ENCODE peak calls at places on chromosomes 13 and 19, in four cellular contexts. O is GM12878, Z is HL-60, X is K562. Q is an unnamed sample.
A peak's percentile ranks its signal among the peaks of the same experiment; 100 is the strongest.

GRCh38 chr19:19911150-19911549 is 10.4 kb downstream of the ZNF93 start:
- DNase-seq in O (no peak), Z (no peak), X (no peak), Q (no peak)

GRCh38 chr19:38711726-38712153 is 32.5 kb downstream of the CAPN12 start:
- DNase-seq in O (no peak), Z (no peak), X (no peak), Q (no peak)

GRCh38 chr19:18504886-18505610 is 16.8 kb downstream of the ELL start:
- DNase-seq in O (no peak), Z (no peak), X (no peak), Q (no peak)

GRCh38 chr19:11814707-11815050 is 606 bp downstream of the ZNF440 start:
- DNase-seq in O (no peak), Z (no peak), X (peak; percentile 47), Q (no peak)

GRCh38 chr13:112465251-112466131 is 89.3 kb downstream of the SPACA7 start:
- DNase-seq in O (no peak), Z (no peak), X (no peak), Q (no peak)

GRCh38 chr13:44326961-44327360 is 46.7 kb upstream of the SERP2 start:
- DNase-seq in O (no peak), Z (no peak), X (no peak), Q (no peak)

GRCh38 chr13:21033224-21033855 is 28.0 kb downstream of the LATS2 start:
- DNase-seq in O (no peak), Z (no peak), X (no peak), Q (no peak)

GRCh38 chr19:33606556-33606955 is 15.2 kb upstream of the CHST8 start:
- DNase-seq in O (no peak), Z (no peak), X (no peak), Q (no peak)

GRCh38 chr19:33797821-33798633 is 1.4 kb downstream of the KCTD15 start:
- DNase-seq in O (no peak), Z (no peak), X (peak; percentile 84), Q (no peak)

GRCh38 chr13:35411059-35411744 is 65.3 kb downstream of the MAB21L1 start:
- DNase-seq in O (no peak), Z (no peak), X (no peak), Q (no peak)

GRCh38 chr13:39279077-39279476 is 240.8 kb downstream of the NHLRC3 start:
- DNase-seq in O (no peak), Z (no peak), X (no peak), Q (no peak)

DNA sequence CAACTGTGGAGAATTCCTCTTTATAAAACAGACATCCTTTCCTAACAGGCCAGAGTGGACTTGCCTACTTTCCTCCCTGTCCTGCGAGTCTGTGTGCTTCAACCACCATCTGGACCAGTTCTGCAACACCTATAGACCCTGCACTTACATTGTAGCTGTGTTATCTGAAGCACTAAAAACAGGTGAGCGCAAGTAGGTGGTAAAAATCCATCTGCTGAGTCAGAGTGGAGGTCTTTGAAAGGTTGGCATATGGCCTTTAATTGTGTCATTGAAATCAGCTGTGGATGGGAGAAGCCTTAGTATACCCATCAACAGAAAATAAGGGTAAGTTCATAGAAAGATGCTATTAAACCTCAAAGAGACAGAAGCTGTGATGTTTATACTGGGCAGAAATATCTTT is 7.6 kb upstream of the NALCN start:
- DNase-seq in O (no peak), Z (no peak), X (no peak), Q (no peak)
- TF ChIP-seq SPI1 in O (no peak), Z (no peak), X (no peak), Q (no peak)

DNA sequence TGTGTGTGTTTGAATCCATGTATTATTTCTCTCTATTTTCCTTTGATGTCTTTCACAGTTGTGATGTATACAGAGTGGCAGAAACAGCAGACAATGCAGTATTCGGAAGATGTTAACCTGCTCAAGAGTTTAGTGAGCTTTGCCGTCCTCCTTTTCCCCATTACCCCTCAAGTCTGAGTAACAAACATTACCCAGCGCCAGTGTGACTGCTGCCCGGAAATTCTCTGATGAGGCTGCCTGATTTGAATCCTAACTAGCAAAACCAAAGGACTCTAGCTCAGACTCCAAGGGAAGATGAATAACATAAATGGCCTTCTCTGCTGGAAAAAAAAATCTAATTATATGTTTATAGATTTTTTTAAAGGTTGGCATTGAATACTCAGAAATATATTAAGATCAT is 247.3 kb upstream of the SOX21 start:
- DNase-seq in O (no peak), Z (no peak), X (no peak), Q (no peak)
- TF ChIP-seq SPI1 in O (no peak), Z (no peak), X (no peak), Q (no peak)

GRCh38 chr19:51398096-51398704 is 7.8 kb upstream of the C19orf84 start:
- DNase-seq in O (no peak), Z (no peak), X (peak; percentile 43), Q (no peak)
- TF ChIP-seq SPI1 in O (no peak), Z (no peak), X (no peak), Q (no peak)

GRCh38 chr19:16185123-16185924 is at the start of gene FAM32A:
- DNase-seq in O (peak; percentile 98), Z (peak; percentile 99), X (peak; percentile 99), Q (peak; percentile 97)

GRCh38 chr19:16185925-16186234 is 670 bp downstream of the FAM32A start:
- DNase-seq in O (no peak), Z (no peak), X (no peak), Q (no peak)

GRCh38 chr19:16184665-16185122 is 516 bp upstream of the FAM32A start:
- DNase-seq in O (no peak), Z (no peak), X (no peak), Q (no peak)

GRCh38 chr19:16175954-16176353 is 2.6 kb upstream of the CIB3 start:
- DNase-seq in O (no peak), Z (no peak), X (no peak), Q (no peak)

DNA sequence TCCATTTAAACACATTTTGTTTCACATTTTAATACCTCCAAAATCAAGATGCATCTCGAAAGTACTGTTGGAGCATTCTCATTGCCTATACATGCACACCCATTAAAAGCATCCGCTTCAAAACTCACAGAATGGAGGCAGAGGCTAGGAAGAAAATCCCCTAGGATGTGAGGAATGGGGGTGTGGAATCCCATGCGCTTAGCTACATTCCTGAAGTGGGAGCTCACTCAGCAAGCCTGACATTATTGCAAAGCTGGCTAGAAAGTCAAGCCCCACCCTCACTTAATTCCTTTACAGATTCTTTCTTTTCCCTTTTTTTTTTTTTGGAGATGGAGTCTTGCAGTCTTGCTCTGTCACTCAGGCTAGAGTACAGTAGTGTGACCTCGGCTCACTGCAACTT is 4.6 kb upstream of the FAM32A start:
- DNase-seq in O (no peak), Z (no peak), X (no peak), Q (no peak)
- TF ChIP-seq SPI1 in O (no peak), Z (no peak), X (no peak), Q (no peak)

GRCh38 chr13:73943965-73944233 is 190.3 kb downstream of the KLF12 start:
- DNase-seq in O (no peak), Z (no peak), X (no peak), Q (no peak)

GRCh38 chr13:73948848-73949529 is 185.2 kb downstream of the KLF12 start:
- DNase-seq in O (no peak), Z (no peak), X (no peak), Q (no peak)

GRCh38 chr13:73945371-73945770 is 188.8 kb downstream of the KLF12 start:
- DNase-seq in O (no peak), Z (no peak), X (no peak), Q (no peak)

GRCh38 chr13:73943137-73943964 is 190.9 kb downstream of the KLF12 start:
- DNase-seq in O (no peak), Z (no peak), X (no peak), Q (no peak)

DNA sequence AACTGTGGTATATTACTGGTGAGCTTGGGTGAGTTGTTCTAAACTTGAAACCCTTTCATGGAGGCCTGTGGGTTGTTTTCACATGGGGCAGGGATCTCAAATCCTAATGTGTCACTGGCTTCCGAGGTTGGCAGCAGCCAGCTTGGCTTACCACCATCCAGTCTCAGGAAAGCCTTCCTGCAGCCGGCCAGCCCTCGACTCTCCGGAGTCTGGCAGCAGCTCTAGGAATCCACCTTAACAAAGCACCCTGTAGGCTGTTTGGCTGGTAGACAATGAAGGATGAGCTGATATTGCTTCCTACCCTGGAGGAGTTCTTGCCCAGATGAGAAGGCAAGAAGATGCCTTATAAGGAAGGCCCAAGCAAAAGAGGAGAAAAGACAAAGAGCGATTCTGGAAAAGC is 188.3 kb downstream of the KLF12 start:
- DNase-seq in O (no peak), Z (no peak), X (no peak), Q (no peak)
- TF ChIP-seq SPI1 in O (no peak), Z (no peak), X (no peak), Q (no peak)

GRCh38 chr19:46946090-46946489 is 73.5 kb upstream of the NPAS1 start:
- DNase-seq in O (no peak), Z (no peak), X (no peak), Q (no peak)

GRCh38 chr19:46944123-46944718 is 75.4 kb upstream of the NPAS1 start:
- DNase-seq in O (no peak), Z (no peak), X (no peak), Q (no peak)

GRCh38 chr19:46944918-46945628 is 74.6 kb upstream of the NPAS1 start:
- DNase-seq in O (no peak), Z (no peak), X (no peak), Q (no peak)

GRCh38 chr19:46945668-46946067 is 74.0 kb upstream of the NPAS1 start:
- DNase-seq in O (no peak), Z (no peak), X (no peak), Q (no peak)

DNA sequence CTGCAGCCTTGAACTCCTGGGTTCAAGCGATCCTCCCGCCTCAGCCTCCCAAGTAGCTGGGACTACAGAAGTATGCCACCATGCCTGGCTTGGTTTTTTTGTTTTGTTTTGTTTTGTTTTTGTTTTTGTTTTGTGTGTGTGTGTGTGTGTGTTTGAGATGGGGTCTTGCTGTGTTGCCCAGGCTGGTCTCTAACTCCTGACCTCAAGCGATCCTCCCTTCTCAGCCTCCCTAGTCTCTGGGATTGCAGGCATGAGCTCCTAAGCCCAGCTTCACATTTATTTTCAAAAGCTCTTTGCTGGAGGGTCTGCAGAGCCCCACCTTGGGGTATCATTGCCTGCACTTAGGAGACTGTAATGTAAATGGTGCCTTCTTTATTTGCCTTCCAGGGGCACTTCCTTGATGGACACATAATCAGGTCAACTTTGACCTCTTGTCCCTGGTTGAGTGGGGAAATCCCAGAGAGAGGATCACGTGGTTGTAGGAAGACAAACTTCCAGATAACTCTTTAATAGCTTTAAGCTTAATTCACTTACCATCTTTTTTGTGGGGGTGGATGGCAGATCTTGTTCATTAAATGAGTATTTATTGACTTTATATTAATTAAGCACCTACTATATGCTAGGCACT is 72.9 kb upstream of the NPAS1 start:
- DNase-seq in O (no peak), Z (no peak), X (no peak), Q (no peak)
- TF ChIP-seq SPI1 in O (no peak), Z (no peak), X (no peak), Q (no peak)

GRCh38 chr19:7700128-7700470 is 1.8 kb downstream of the FCER2 start:
- DNase-seq in O (no peak), Z (no peak), X (no peak), Q (no peak)
- TF ChIP-seq SPI1 in O (no peak), Z (no peak), X (no peak), Q (no peak)

Q was measured in GM12891.